ENCODE peak calls at places on chromosomes 6 and 20, in four cellular contexts. I is adrenal gland, U is PC-3, E is Peyer's patch. H is an unnamed sample. For H3K4me1, the result is how much of the 10 kb centered on the place peaks cover.

GRCh38 chr6:135323202-135323668 is 142.1 kb downstream of the MYB start:
- DNase-seq in U (no peak), E (no peak), I (no peak), H (peak)

GRCh38 chr6:166742981-166743380 is 115.9 kb upstream of the RPS6KA2 start:
- DNase-seq in I (no peak), U (no peak), E (no peak), H (no peak)

GRCh38 chr6:10610289-10610688 is 84.1 kb downstream of the C6orf52 start:
- DNase-seq in E (no peak), I (no peak), U (no peak), H (no peak)

GRCh38 chr20:56626367-56627121 is 2.6 kb upstream of the TFAP2C start:
- DNase-seq in I (no peak), U (no peak), E (no peak), H (peak)

GRCh38 chr6:169398342-169399105 is 144.9 kb upstream of the THBS2 start:
- DNase-seq in I (no peak), E (no peak), U (no peak), H (no peak)

GRCh38 chr6:75762063-75762462 is 13.0 kb downstream of the MYO6 start:
- DNase-seq in U (no peak), I (no peak), E (no peak), H (no peak)

GRCh38 chr20:23585808-23586734 is 17.8 kb upstream of the CST9L start:
- DNase-seq in U (no peak), I (no peak), E (no peak), H (no peak)

GRCh38 chr6:84282566-84282965 is 55.1 kb upstream of the CEP162 start:
- DNase-seq in E (no peak), U (peak), I (no peak), H (peak)

GRCh38 chr6:3297909-3298308 is 39.2 kb downstream of the PSMG4 start:
- DNase-seq in I (no peak), U (no peak), E (no peak), H (no peak)

GRCh38 chr6:170043150-170043819 is 247.6 kb downstream of the DLL1 start:
- DNase-seq in U (no peak), E (no peak), I (no peak), H (no peak)

GRCh38 chr20:31713312-31714049 is 9.2 kb downstream of the BCL2L1 start:
- DNase-seq in U (peak), I (peak), E (no peak), H (peak)

GRCh38 chr20:21104921-21105320 is 1.2 kb downstream of the LINC00237 start:
- DNase-seq in I (no peak), U (no peak), E (no peak), H (no peak)

GRCh38 chr6:25229671-25230321 is 49.4 kb upstream of the CARMIL1 start:
- DNase-seq in U (peak), E (no peak), I (no peak), H (peak)

GRCh38 chr6:32529697-32530429 is at the start of gene HLA-DRB5:
- DNase-seq in I (peak), E (peak), U (no peak), H (no peak)

GRCh38 chr6:158322724-158323560 is 10.7 kb downstream of the TULP4 start:
- DNase-seq in U (peak), I (no peak), E (no peak), H (peak)

GRCh38 chr6:42901538-42901957 is 14.3 kb upstream of the PTCRA start:
- DNase-seq in U (peak), I (peak), E (peak), H (peak)

GRCh38 chr20:34680586-34680985 is 3.7 kb upstream of the PIGU start:
- DNase-seq in I (no peak), E (no peak), U (no peak), H (peak)

GRCh38 chr6:56359201-56359899 is 112.0 kb upstream of the COL21A1 start:
- DNase-seq in U (peak), E (peak), I (peak), H (peak)

GRCh38 chr20:50379049-50379990 is 130.9 kb upstream of the PTPN1 start:
- DNase-seq in E (peak), U (no peak), I (peak), H (no peak)

GRCh38 chr6:44833248-44833647 is 445.7 kb downstream of the CDC5L start:
- DNase-seq in I (no peak), U (no peak), E (no peak), H (no peak)

GRCh38 chr6:12890171-12890790 is 173.7 kb downstream of the PHACTR1 start:
- DNase-seq in I (no peak), U (peak), E (no peak), H (no peak)

GRCh38 chr6:14089224-14089623 is 28.3 kb upstream of the CD83 start:
- DNase-seq in E (no peak), U (no peak), I (no peak), H (no peak)

GRCh38 chr6:25050356-25050755 is 114.6 kb upstream of the RIPOR2 start:
- DNase-seq in E (no peak), I (no peak), U (no peak), H (no peak)

GRCh38 chr20:6766433-6766832 is 1.1 kb upstream of the BMP2 start:
- DNase-seq in I (no peak), E (no peak), U (no peak), H (no peak)

GRCh38 chr20:6768228-6769185 is 1.0 kb downstream of the BMP2 start:
- DNase-seq in E (no peak), I (no peak), U (no peak), H (peak)

GRCh38 chr20:6765469-6766058 is 1.9 kb upstream of the BMP2 start:
- DNase-seq in I (no peak), U (peak), E (no peak), H (peak)

GRCh38 chr20:6767166-6767535 is 335 bp upstream of the BMP2 start:
- DNase-seq in U (no peak), E (no peak), I (no peak), H (no peak)

GRCh38 chr20:6767536-6768227 is at the start of gene BMP2:
- DNase-seq in U (peak), I (no peak), E (no peak), H (peak)
- TF ChIP-seq CTCF in U (no peak), I (no peak), E (no peak), H (no peak)

GRCh38 chr6:46904117-46904516 is 17.6 kb downstream of the ADGRF5 start:
- DNase-seq in I (no peak), E (no peak), U (no peak), H (no peak)
- H3K4me1 ChIP-seq in I (under half), E (under half), U (under half), H (under half)

GRCh38 chr20:44056010-44056698 is 130.8 kb downstream of the JPH2 start:
- DNase-seq in E (peak), I (peak), U (peak), H (peak)
- TF ChIP-seq CTCF in E (no peak), I (peak), U (peak), H (peak)

DNA sequence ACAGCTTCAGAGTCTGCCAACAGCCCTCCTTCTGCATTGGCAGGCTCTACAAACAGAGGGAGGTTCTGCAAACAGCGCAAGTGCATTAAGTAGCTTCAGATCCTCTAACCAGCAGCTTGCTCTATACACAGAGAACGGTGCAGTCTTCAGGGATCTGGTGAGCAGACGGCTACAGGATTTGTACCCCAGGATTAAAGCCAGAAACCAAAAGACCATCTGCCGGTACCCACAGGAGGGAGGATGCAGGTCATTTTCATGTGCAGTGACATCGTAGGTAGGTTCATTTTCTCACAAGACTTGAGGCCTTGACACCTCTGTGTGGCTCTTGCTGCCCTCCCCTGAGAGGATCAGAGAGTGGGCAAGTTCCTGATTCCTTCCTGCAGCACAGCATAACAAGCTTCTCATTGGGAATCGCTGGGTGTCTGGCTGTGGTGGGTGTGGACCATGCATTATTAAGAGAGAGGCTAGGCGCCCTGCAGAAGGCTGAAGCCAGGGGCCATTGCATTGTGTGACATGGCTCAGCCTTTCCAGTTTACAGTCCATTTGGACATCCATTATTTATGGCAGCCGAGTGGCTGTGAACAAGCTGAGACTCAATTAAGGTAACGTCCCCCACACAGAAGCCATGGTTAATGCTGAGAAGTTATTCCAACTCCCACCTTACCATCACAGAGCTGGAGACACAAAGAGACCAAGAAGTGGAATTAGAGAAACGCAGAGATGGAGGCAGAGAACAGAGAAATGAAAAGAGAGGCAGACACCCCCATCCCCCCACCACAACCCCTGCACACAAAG is 250.0 kb downstream of the LRFN2 start:
- DNase-seq in I (no peak), U (no peak), E (no peak), H (no peak)
- H3K4me1 ChIP-seq in I (under half), U (under half), E (under half), H (under half)